ENCODE peak calls at places on chromosome 5, in six cellular contexts. W is sigmoid colon, Q is transverse colon, V is tibial nerve, U is stomach, C is A549. Y is an unnamed sample.

GRCh38 chr5:139501376-139501775 is 18.8 kb upstream of the STING1 start:
- DNase-seq in V (no peak), C (no peak), W (no peak), U (no peak), Q (no peak), Y (no peak)

GRCh38 chr5:112862085-112862484 is 998 bp downstream of the SRP19 start:
- DNase-seq in Q (no peak), U (no peak), C (no peak), W (no peak), V (no peak), Y (no peak)

GRCh38 chr5:180605554-180606214 is 14.4 kb upstream of the SCGB3A1 start:
- DNase-seq in U (peak; percentile 69), C (peak; percentile 61), W (peak; percentile 49), Q (peak; percentile 58), V (peak; percentile 28), Y (no peak)

GRCh38 chr5:128586848-128587247 is 48.8 kb upstream of the FBN2 start:
- DNase-seq in C (no peak), Q (no peak), U (no peak), W (no peak), V (no peak), Y (no peak)

GRCh38 chr5:180803181-180804128 is 849 bp upstream of the MGAT1 start:
- DNase-seq in V (peak; percentile 72), Q (peak; percentile 85), U (peak; percentile 69), C (no peak), W (peak; percentile 82), Y (peak; percentile 87)

GRCh38 chr5:31366941-31367340 is 165.0 kb downstream of the DROSHA start:
- DNase-seq in W (no peak), V (no peak), Q (no peak), C (no peak), U (no peak), Y (no peak)

GRCh38 chr5:161847896-161848510 is at the start of gene GABRA1:
- DNase-seq in Q (no peak), V (no peak), U (no peak), W (no peak), C (no peak), Y (peak; percentile 41)

GRCh38 chr5:67165524-67166459 is 30.8 kb downstream of the CD180 start:
- DNase-seq in Q (peak; percentile 90), C (peak; percentile 56), U (peak; percentile 89), V (peak; percentile 84), W (peak; percentile 92), Y (peak; percentile 85)

GRCh38 chr5:96703985-96704384 is 41.8 kb downstream of the CAST start:
- DNase-seq in Q (no peak), W (no peak), V (no peak), U (no peak), C (no peak), Y (no peak)

GRCh38 chr5:120823316-120823715 is 359.2 kb downstream of the PRR16 start:
- DNase-seq in C (no peak), U (no peak), W (no peak), Q (no peak), V (no peak), Y (no peak)

GRCh38 chr5:174503461-174504265 is 220.7 kb upstream of the MSX2 start:
- DNase-seq in W (no peak), V (no peak), C (peak; percentile 20), U (peak; percentile 63), Q (peak; percentile 52), Y (no peak)

GRCh38 chr5:1180096-1180495 is 21.3 kb upstream of the SLC6A19 start:
- DNase-seq in U (no peak), V (no peak), Q (no peak), W (no peak), C (no peak), Y (peak; percentile 79)

GRCh38 chr5:140041492-140042421 is 1.3 kb downstream of the NRG2 start:
- DNase-seq in U (peak; percentile 66), W (peak; percentile 81), V (peak; percentile 49), Q (peak; percentile 39), C (peak; percentile 47), Y (peak; percentile 53)

GRCh38 chr5:136192526-136193395 is at the start of gene SMIM32:
- DNase-seq in C (no peak), W (peak; percentile 58), V (no peak), U (no peak), Q (peak; percentile 66), Y (peak; percentile 86)

GRCh38 chr5:143708672-143709071 is 103.3 kb upstream of the HMHB1 start:
- DNase-seq in W (no peak), C (no peak), U (no peak), Q (no peak), V (no peak), Y (no peak)

GRCh38 chr5:35218981-35219380 is 11.3 kb downstream of the PRLR start:
- DNase-seq in U (no peak), V (no peak), Q (no peak), C (no peak), W (no peak), Y (peak; percentile 14)
- TF ChIP-seq CTCF in U (no peak), V (no peak), Q (no peak), C (no peak), W (no peak), Y (no peak)

GRCh38 chr5:167934561-167934971 is 356.9 kb upstream of the WWC1 start:
- DNase-seq in U (no peak), Q (peak; percentile 8), C (no peak), W (peak; percentile 84), V (no peak), Y (peak; percentile 25)
- H3K27ac ChIP-seq in U (peak overlapping the region; percentile 68), Q (no peak overlapping the region), C (no peak overlapping the region), W (peak overlapping the region; percentile 53), V (no peak overlapping the region), Y (no peak overlapping the region)

DNA sequence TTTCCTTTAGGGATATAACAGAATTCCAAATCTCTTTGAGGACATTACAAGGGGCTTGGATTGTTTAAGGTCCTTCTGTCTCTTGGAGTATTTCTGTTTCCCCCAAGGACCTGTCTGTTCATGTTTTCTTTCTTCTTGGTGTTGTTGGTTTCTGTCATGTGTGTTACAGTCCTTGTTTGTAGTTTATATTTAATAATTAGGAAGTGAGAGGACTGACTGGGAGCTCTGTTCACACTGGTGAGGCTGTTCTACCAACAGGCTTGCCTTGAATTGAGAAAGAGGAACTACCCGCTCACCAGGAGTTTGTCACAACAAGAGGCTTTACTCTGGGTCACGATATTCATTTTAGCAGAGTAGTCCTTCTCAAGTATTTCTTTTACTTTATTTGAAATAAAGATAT is 119.2 kb upstream of the SV2C start:
- DNase-seq in C (no peak), W (no peak), V (no peak), Q (no peak), U (no peak), Y (no peak)
- TF ChIP-seq EP300 in C (no peak), W (no peak), V (no peak), Q (no peak), U (no peak), Y (no peak)

DNA sequence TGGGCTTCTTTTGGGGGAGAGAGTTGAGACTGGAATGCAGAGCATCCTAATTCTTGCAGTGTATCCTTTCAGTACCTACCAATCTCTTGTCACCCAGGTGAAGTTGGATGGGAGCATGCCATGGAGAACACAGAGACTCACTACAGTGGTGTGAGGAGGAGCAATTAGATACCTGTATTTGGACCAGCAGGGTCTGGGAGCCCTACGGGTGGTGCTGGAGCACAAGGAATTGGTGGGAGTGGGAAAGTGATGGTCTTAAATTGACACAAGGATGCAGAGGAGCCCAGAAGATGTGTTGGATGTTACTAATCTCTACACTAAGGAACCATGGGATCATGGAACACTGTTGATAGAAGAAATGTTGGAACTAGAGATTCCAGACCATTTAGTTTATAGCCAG is 212.7 kb downstream of the CHSY3 start:
- DNase-seq in W (no peak), C (no peak), Q (no peak), V (no peak), U (no peak), Y (no peak)
- TF ChIP-seq CTCF in W (no peak), C (no peak), Q (no peak), V (no peak), U (no peak), Y (no peak)

GRCh38 chr5:80185095-80185494 is 70.8 kb downstream of the SERINC5 start:
- DNase-seq in Q (no peak), C (no peak), U (no peak), W (no peak), V (no peak), Y (no peak)

GRCh38 chr5:80182802-80183645 is 72.8 kb downstream of the SERINC5 start:
- DNase-seq in Q (peak; percentile 26), U (no peak), C (no peak), V (no peak), W (no peak), Y (no peak)

GRCh38 chr5:80186634-80187033 is 69.2 kb downstream of the SERINC5 start:
- DNase-seq in V (no peak), W (no peak), U (peak; percentile 78), C (no peak), Q (peak; percentile 66), Y (peak; percentile 78)

GRCh38 chr5:80181618-80182211 is 74.1 kb downstream of the SERINC5 start:
- DNase-seq in W (no peak), U (peak; percentile 91), Q (peak; percentile 85), C (peak; percentile 15), V (no peak), Y (peak; percentile 74)

GRCh38 chr5:80184235-80185023 is 71.4 kb downstream of the SERINC5 start:
- DNase-seq in Q (peak; percentile 64), V (no peak), W (no peak), U (peak; percentile 72), C (peak; percentile 55), Y (no peak)
- H3K27ac ChIP-seq in Q (peak overlapping the region; percentile 78), V (peak overlapping the region; percentile 9), W (no peak overlapping the region), U (peak overlapping the region; percentile 81), C (peak overlapping the region; percentile 80), Y (peak overlapping the region; percentile 64)

GRCh38 chr5:168702511-168702910 is 123.3 kb upstream of the PANK3 start:
- DNase-seq in C (no peak), V (no peak), U (no peak), Q (no peak), W (no peak), Y (no peak)
- TF ChIP-seq EP300 in C (no peak), V (no peak), U (no peak), Q (no peak), W (no peak), Y (no peak)

GRCh38 chr5:56359809-56360685 is 126.9 kb upstream of the ANKRD55 start:
- DNase-seq in W (no peak), V (no peak), U (no peak), C (no peak), Q (no peak), Y (no peak)
- TF ChIP-seq CTCF in W (no peak), V (no peak), U (no peak), C (no peak), Q (no peak), Y (no peak)

GRCh38 chr5:132915681-132916080 is 42.2 kb downstream of the LEAP2 start:
- DNase-seq in U (no peak), Q (no peak), W (no peak), V (no peak), C (no peak), Y (no peak)

DNA sequence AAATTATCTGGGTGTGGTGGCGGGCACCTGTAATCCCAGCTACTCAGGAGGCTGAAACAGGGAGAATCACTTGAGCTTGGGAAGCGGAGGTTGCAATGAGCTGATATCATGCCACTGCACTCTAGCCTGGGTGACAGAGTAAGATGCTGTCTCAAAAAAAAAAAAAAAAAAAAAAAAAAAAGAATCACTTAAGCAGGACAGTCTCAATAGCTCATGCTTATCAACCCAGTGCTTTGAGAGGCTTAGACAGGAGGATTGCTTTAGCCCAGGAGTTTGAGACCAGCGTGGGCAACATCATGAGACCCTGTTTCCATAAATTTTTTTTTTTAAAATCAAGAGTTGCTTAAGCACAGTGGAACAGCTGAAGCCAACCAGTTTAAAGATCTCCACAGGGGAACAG is 42.6 kb downstream of the LEAP2 start:
- DNase-seq in U (no peak), Q (no peak), C (no peak), W (no peak), V (no peak), Y (no peak)
- H3K27ac ChIP-seq in U (no peak overlapping the region), Q (no peak overlapping the region), C (no peak overlapping the region), W (no peak overlapping the region), V (no peak overlapping the region), Y (no peak overlapping the region)